ENCODE peak calls at places on chromosome 3, in seven cellular contexts. One of them, this sample, is unnamed.

GRCh38 chr3:30303770-30304169 is 302.6 kb upstream of the TGFBR2 start:
- ATAC-seq in esophagus mucosa: no peak
- ATAC-seq in Right ventricle myocardium inferior: no peak
- ATAC-seq in heart right ventricle: no peak
- ATAC-seq in activated CD8-positive, alpha-beta T cell treated with anti-CD3 and anti-CD28 coated beads, Interleukin-2, amount 10 ng/mL, durations not matched to agents 7 days and 5 days: no peak
- ATAC-seq in stimulated activated naive CD8-positive, alpha-beta T cell treated with anti-CD3 and anti-CD28 coated beads, Interleukin-15, amount 100 ng/mL, for 72 hours: no peak
- ATAC-seq in A549: no peak
- ATAC-seq in this sample: no peak

GRCh38 chr3:40152482-40153133 is 156.9 kb upstream of the EIF1B start:
- ATAC-seq in esophagus mucosa: no peak
- ATAC-seq in Right ventricle myocardium inferior: no peak
- ATAC-seq in heart right ventricle: no peak
- ATAC-seq in activated CD8-positive, alpha-beta T cell treated with anti-CD3 and anti-CD28 coated beads, Interleukin-2, amount 10 ng/mL, durations not matched to agents 7 days and 5 days: no peak
- ATAC-seq in stimulated activated naive CD8-positive, alpha-beta T cell treated with anti-CD3 and anti-CD28 coated beads, Interleukin-15, amount 100 ng/mL, for 72 hours: no peak
- ATAC-seq in A549: no peak
- ATAC-seq in this sample: no peak

GRCh38 chr3:160904691-160905090 is 148.7 kb downstream of the PPM1L start:
- ATAC-seq in esophagus mucosa: no peak
- ATAC-seq in Right ventricle myocardium inferior: no peak
- ATAC-seq in heart right ventricle: no peak
- ATAC-seq in activated CD8-positive, alpha-beta T cell treated with anti-CD3 and anti-CD28 coated beads, Interleukin-2, amount 10 ng/mL, durations not matched to agents 7 days and 5 days: no peak
- ATAC-seq in stimulated activated naive CD8-positive, alpha-beta T cell treated with anti-CD3 and anti-CD28 coated beads, Interleukin-15, amount 100 ng/mL, for 72 hours: no peak
- ATAC-seq in A549: no peak
- ATAC-seq in this sample: no peak

GRCh38 chr3:156604642-156605144 is 49.8 kb upstream of the SSR3 start:
- ATAC-seq in esophagus mucosa: no peak
- ATAC-seq in Right ventricle myocardium inferior: no peak
- ATAC-seq in heart right ventricle: peak; percentile 45
- ATAC-seq in activated CD8-positive, alpha-beta T cell treated with anti-CD3 and anti-CD28 coated beads, Interleukin-2, amount 10 ng/mL, durations not matched to agents 7 days and 5 days: no peak
- ATAC-seq in stimulated activated naive CD8-positive, alpha-beta T cell treated with anti-CD3 and anti-CD28 coated beads, Interleukin-15, amount 100 ng/mL, for 72 hours: no peak
- ATAC-seq in A549: no peak
- ATAC-seq in this sample: no peak

GRCh38 chr3:196641278-196642058 is 2.0 kb downstream of the NRROS start:
- ATAC-seq in esophagus mucosa: no peak
- ATAC-seq in Right ventricle myocardium inferior: no peak
- ATAC-seq in heart right ventricle: no peak
- ATAC-seq in activated CD8-positive, alpha-beta T cell treated with anti-CD3 and anti-CD28 coated beads, Interleukin-2, amount 10 ng/mL, durations not matched to agents 7 days and 5 days: no peak
- ATAC-seq in stimulated activated naive CD8-positive, alpha-beta T cell treated with anti-CD3 and anti-CD28 coated beads, Interleukin-15, amount 100 ng/mL, for 72 hours: peak; percentile 37
- ATAC-seq in A549: no peak
- ATAC-seq in this sample: peak; percentile 32

GRCh38 chr3:46675843-46676567 is 17.5 kb downstream of the ALS2CL start:
- ATAC-seq in esophagus mucosa: peak; percentile 3
- ATAC-seq in Right ventricle myocardium inferior: no peak
- ATAC-seq in heart right ventricle: peak; percentile 8
- ATAC-seq in activated CD8-positive, alpha-beta T cell treated with anti-CD3 and anti-CD28 coated beads, Interleukin-2, amount 10 ng/mL, durations not matched to agents 7 days and 5 days: no peak
- ATAC-seq in stimulated activated naive CD8-positive, alpha-beta T cell treated with anti-CD3 and anti-CD28 coated beads, Interleukin-15, amount 100 ng/mL, for 72 hours: no peak
- ATAC-seq in A549: no peak
- ATAC-seq in this sample: no peak

GRCh38 chr3:103947062-103947461 is 1419.6 kb upstream of the ALCAM start:
- ATAC-seq in esophagus mucosa: no peak
- ATAC-seq in Right ventricle myocardium inferior: no peak
- ATAC-seq in heart right ventricle: no peak
- ATAC-seq in activated CD8-positive, alpha-beta T cell treated with anti-CD3 and anti-CD28 coated beads, Interleukin-2, amount 10 ng/mL, durations not matched to agents 7 days and 5 days: no peak
- ATAC-seq in stimulated activated naive CD8-positive, alpha-beta T cell treated with anti-CD3 and anti-CD28 coated beads, Interleukin-15, amount 100 ng/mL, for 72 hours: no peak
- ATAC-seq in A549: no peak
- ATAC-seq in this sample: no peak

GRCh38 chr3:112007641-112008040 is 8.9 kb downstream of the TAGLN3 start:
- ATAC-seq in esophagus mucosa: no peak
- ATAC-seq in Right ventricle myocardium inferior: peak; percentile 37
- ATAC-seq in heart right ventricle: no peak
- ATAC-seq in activated CD8-positive, alpha-beta T cell treated with anti-CD3 and anti-CD28 coated beads, Interleukin-2, amount 10 ng/mL, durations not matched to agents 7 days and 5 days: no peak
- ATAC-seq in stimulated activated naive CD8-positive, alpha-beta T cell treated with anti-CD3 and anti-CD28 coated beads, Interleukin-15, amount 100 ng/mL, for 72 hours: no peak
- ATAC-seq in A549: no peak
- ATAC-seq in this sample: no peak

GRCh38 chr3:113166719-113167492 is 44.5 kb upstream of the BOC start:
- ATAC-seq in esophagus mucosa: peak; percentile 88
- ATAC-seq in Right ventricle myocardium inferior: peak; percentile 81
- ATAC-seq in heart right ventricle: peak; percentile 87
- ATAC-seq in activated CD8-positive, alpha-beta T cell treated with anti-CD3 and anti-CD28 coated beads, Interleukin-2, amount 10 ng/mL, durations not matched to agents 7 days and 5 days: no peak
- ATAC-seq in stimulated activated naive CD8-positive, alpha-beta T cell treated with anti-CD3 and anti-CD28 coated beads, Interleukin-15, amount 100 ng/mL, for 72 hours: no peak
- ATAC-seq in A549: no peak
- ATAC-seq in this sample: no peak

GRCh38 chr3:188739547-188739946 is 432.2 kb upstream of the TPRG1 start:
- ATAC-seq in esophagus mucosa: no peak
- ATAC-seq in Right ventricle myocardium inferior: no peak
- ATAC-seq in heart right ventricle: no peak
- ATAC-seq in activated CD8-positive, alpha-beta T cell treated with anti-CD3 and anti-CD28 coated beads, Interleukin-2, amount 10 ng/mL, durations not matched to agents 7 days and 5 days: no peak
- ATAC-seq in stimulated activated naive CD8-positive, alpha-beta T cell treated with anti-CD3 and anti-CD28 coated beads, Interleukin-15, amount 100 ng/mL, for 72 hours: no peak
- ATAC-seq in A549: no peak
- ATAC-seq in this sample: no peak

GRCh38 chr3:62785384-62785783 is 89.8 kb downstream of the CADPS start:
- ATAC-seq in esophagus mucosa: no peak
- ATAC-seq in Right ventricle myocardium inferior: no peak
- ATAC-seq in heart right ventricle: no peak
- ATAC-seq in activated CD8-positive, alpha-beta T cell treated with anti-CD3 and anti-CD28 coated beads, Interleukin-2, amount 10 ng/mL, durations not matched to agents 7 days and 5 days: no peak
- ATAC-seq in stimulated activated naive CD8-positive, alpha-beta T cell treated with anti-CD3 and anti-CD28 coated beads, Interleukin-15, amount 100 ng/mL, for 72 hours: no peak
- ATAC-seq in A549: no peak
- ATAC-seq in this sample: no peak

GRCh38 chr3:149575213-149575961 is 82.4 kb downstream of the WWTR1 start:
- ATAC-seq in esophagus mucosa: peak; percentile 21
- ATAC-seq in Right ventricle myocardium inferior: peak; percentile 58
- ATAC-seq in heart right ventricle: peak; percentile 80
- ATAC-seq in activated CD8-positive, alpha-beta T cell treated with anti-CD3 and anti-CD28 coated beads, Interleukin-2, amount 10 ng/mL, durations not matched to agents 7 days and 5 days: no peak
- ATAC-seq in stimulated activated naive CD8-positive, alpha-beta T cell treated with anti-CD3 and anti-CD28 coated beads, Interleukin-15, amount 100 ng/mL, for 72 hours: no peak
- ATAC-seq in A549: peak; percentile 82
- ATAC-seq in this sample: peak; percentile 12

GRCh38 chr3:61723038-61723437 is 161.7 kb downstream of the PTPRG start:
- ATAC-seq in esophagus mucosa: no peak
- ATAC-seq in Right ventricle myocardium inferior: no peak
- ATAC-seq in heart right ventricle: no peak
- ATAC-seq in activated CD8-positive, alpha-beta T cell treated with anti-CD3 and anti-CD28 coated beads, Interleukin-2, amount 10 ng/mL, durations not matched to agents 7 days and 5 days: no peak
- ATAC-seq in stimulated activated naive CD8-positive, alpha-beta T cell treated with anti-CD3 and anti-CD28 coated beads, Interleukin-15, amount 100 ng/mL, for 72 hours: no peak
- ATAC-seq in A549: no peak
- ATAC-seq in this sample: no peak

GRCh38 chr3:58084788-58085543 is 76.7 kb downstream of the FLNB start:
- ATAC-seq in esophagus mucosa: no peak
- ATAC-seq in Right ventricle myocardium inferior: no peak
- ATAC-seq in heart right ventricle: no peak
- ATAC-seq in activated CD8-positive, alpha-beta T cell treated with anti-CD3 and anti-CD28 coated beads, Interleukin-2, amount 10 ng/mL, durations not matched to agents 7 days and 5 days: no peak
- ATAC-seq in stimulated activated naive CD8-positive, alpha-beta T cell treated with anti-CD3 and anti-CD28 coated beads, Interleukin-15, amount 100 ng/mL, for 72 hours: peak; percentile 40
- ATAC-seq in A549: no peak
- ATAC-seq in this sample: no peak

GRCh38 chr3:134445631-134446030 is 40.2 kb downstream of the ANAPC13 start:
- ATAC-seq in esophagus mucosa: no peak
- ATAC-seq in Right ventricle myocardium inferior: peak; percentile 78
- ATAC-seq in heart right ventricle: peak; percentile 84
- ATAC-seq in activated CD8-positive, alpha-beta T cell treated with anti-CD3 and anti-CD28 coated beads, Interleukin-2, amount 10 ng/mL, durations not matched to agents 7 days and 5 days: no peak
- ATAC-seq in stimulated activated naive CD8-positive, alpha-beta T cell treated with anti-CD3 and anti-CD28 coated beads, Interleukin-15, amount 100 ng/mL, for 72 hours: no peak
- ATAC-seq in A549: no peak
- ATAC-seq in this sample: no peak

GRCh38 chr3:4407941-4408340 is 59.1 kb downstream of the SUMF1 start:
- ATAC-seq in esophagus mucosa: no peak
- ATAC-seq in Right ventricle myocardium inferior: no peak
- ATAC-seq in heart right ventricle: no peak
- ATAC-seq in activated CD8-positive, alpha-beta T cell treated with anti-CD3 and anti-CD28 coated beads, Interleukin-2, amount 10 ng/mL, durations not matched to agents 7 days and 5 days: no peak
- ATAC-seq in stimulated activated naive CD8-positive, alpha-beta T cell treated with anti-CD3 and anti-CD28 coated beads, Interleukin-15, amount 100 ng/mL, for 72 hours: no peak
- ATAC-seq in A549: no peak
- ATAC-seq in this sample: no peak

GRCh38 chr3:177421176-177421782 is 224.0 kb upstream of the TBL1XR1 start:
- ATAC-seq in esophagus mucosa: no peak
- ATAC-seq in Right ventricle myocardium inferior: no peak
- ATAC-seq in heart right ventricle: no peak
- ATAC-seq in activated CD8-positive, alpha-beta T cell treated with anti-CD3 and anti-CD28 coated beads, Interleukin-2, amount 10 ng/mL, durations not matched to agents 7 days and 5 days: no peak
- ATAC-seq in stimulated activated naive CD8-positive, alpha-beta T cell treated with anti-CD3 and anti-CD28 coated beads, Interleukin-15, amount 100 ng/mL, for 72 hours: no peak
- ATAC-seq in A549: no peak
- ATAC-seq in this sample: no peak

This sample was measured in stimulated activated memory B cell treated with anti-CD40 and anti-IgM and Interleukin-4, amounts not matched to agents 10 μg/mL and 1 μg/mL and 100 μg/mL, for 72 hours.